ENCODE peak calls at places on chromosomes 2 and 18, in ten cellular contexts. B is GM12891; Q is activated T-cell treated with anti-CD3 and anti-CD28 coated beads for 4 hours; X is activated T-helper 2 cell treated with anti-CD3 and anti-CD28 coated beads, Interferon-gamma antibody, Interleukin-2, Interleukin-4, amounts not matched to agents 10 μg/mL and 5 μg/mL and 100 μg/mL, durations not matched to agents 14 hours and 24 hours and 36 hours; V is mesothelial cell of epicardium; Z is cardiac muscle cell; K is HS-5; U is HT-29; O is SW480; E is fibroblast of the aortic adventitia. L is an unnamed sample.

GRCh38 chr2:42964444-42965081 is 172.2 kb upstream of the HAAO start:
- DNase-seq in K (peak; percentile 78), O (no peak), Z (peak; percentile 16), X (no peak), Q (no peak), E (peak; percentile 99), B (no peak), U (no peak), V (no peak), L (peak; percentile 89)

GRCh38 chr2:240619506-240620148 is 5.7 kb upstream of the GPR35 start:
- DNase-seq in B (no peak), Q (no peak), E (no peak), V (no peak), Z (no peak), O (no peak), X (no peak), K (no peak), U (no peak), L (peak; percentile 18)

GRCh38 chr2:232931636-232932035 is 61.6 kb downstream of the SNORC start:
- DNase-seq in X (no peak), Z (no peak), V (no peak), U (no peak), O (no peak), K (no peak), Q (no peak), B (no peak), E (peak; percentile 75), L (no peak)

GRCh38 chr2:17171446-17172049 is 346.7 kb downstream of the RAD51AP2 start:
- DNase-seq in K (no peak), B (no peak), Q (no peak), E (peak; percentile 15), V (no peak), U (peak; percentile 46), O (peak; percentile 56), Z (peak; percentile 64), X (no peak), L (no peak)

GRCh38 chr2:9217838-9218770 is 11.5 kb downstream of the ASAP2 start:
- DNase-seq in X (no peak), K (no peak), B (no peak), V (no peak), U (no peak), E (no peak), Q (no peak), O (no peak), Z (no peak), L (no peak)

GRCh38 chr2:45184606-45185005 is 175.4 kb upstream of the SIX2 start:
- DNase-seq in X (no peak), Z (no peak), K (peak; percentile 60), E (peak; percentile 75), V (no peak), O (peak; percentile 39), B (no peak), U (no peak), Q (no peak), L (no peak)

GRCh38 chr2:30664761-30665358 is 142.4 kb downstream of the CAPN13 start:
- DNase-seq in B (no peak), E (peak; percentile 93), K (peak; percentile 91), U (no peak), V (no peak), Z (no peak), O (peak; percentile 93), Q (no peak), X (no peak), L (no peak)

GRCh38 chr2:31294230-31294629 is 60.3 kb downstream of the EHD3 start:
- DNase-seq in K (no peak), O (no peak), Z (no peak), E (no peak), Q (no peak), U (no peak), B (no peak), X (no peak), V (no peak), L (no peak)

GRCh38 chr2:154484338-154485099 is 214.0 kb upstream of the KCNJ3 start:
- DNase-seq in E (no peak), U (no peak), Z (no peak), X (no peak), Q (no peak), V (no peak), K (no peak), O (peak; percentile 37), B (no peak), L (no peak)

GRCh38 chr18:12159446-12159845 is 65.8 kb downstream of the ANKRD62 start:
- DNase-seq in U (no peak), K (no peak), Z (no peak), V (no peak), E (no peak), Q (no peak), X (no peak), B (no peak), O (no peak), L (no peak)

GRCh38 chr2:111662039-111662740 is 221.8 kb downstream of the ANAPC1 start:
- DNase-seq in V (no peak), K (peak; percentile 65), Q (no peak), E (peak; percentile 94), X (no peak), Z (no peak), B (no peak), U (no peak), O (no peak), L (no peak)

GRCh38 chr2:175844169-175844568 is 157.9 kb downstream of the LNPK start:
- DNase-seq in E (peak; percentile 61), V (no peak), B (no peak), O (peak; percentile 47), U (no peak), X (no peak), Q (no peak), Z (no peak), K (peak; percentile 83), L (no peak)

GRCh38 chr2:121095257-121096080 is 189.5 kb downstream of the TFCP2L1 start:
- DNase-seq in K (no peak), Q (no peak), E (peak; percentile 54), X (no peak), U (peak; percentile 54), O (peak; percentile 66), V (no peak), Z (peak; percentile 79), B (no peak), L (peak; percentile 71)

GRCh38 chr2:10249798-10250197 is 52.9 kb upstream of the HPCAL1 start:
- DNase-seq in Z (no peak), V (no peak), X (no peak), B (no peak), O (no peak), U (no peak), E (no peak), K (no peak), Q (no peak), L (no peak)

GRCh38 chr2:237497009-237497819 is 10.2 kb downstream of the MLPH start:
- DNase-seq in E (peak; percentile 29), B (no peak), K (no peak), O (no peak), X (no peak), Q (no peak), V (no peak), Z (no peak), U (no peak), L (no peak)

GRCh38 chr18:61972389-61973264 is 79.8 kb upstream of the RNF152 start:
- DNase-seq in Z (no peak), X (no peak), Q (no peak), K (no peak), V (no peak), U (no peak), B (no peak), E (no peak), O (peak; percentile 11), L (no peak)

GRCh38 chr2:156622491-156622890 is 186.3 kb downstream of the GPD2 start:
- DNase-seq in U (no peak), O (no peak), B (no peak), K (no peak), X (no peak), Z (no peak), V (no peak), Q (no peak), E (no peak), L (no peak)

GRCh38 chr2:236668531-236668969 is 98.9 kb downstream of the ACKR3 start:
- DNase-seq in O (no peak), Q (no peak), Z (no peak), U (no peak), B (no peak), K (no peak), E (no peak), X (no peak), V (no peak), L (no peak)

GRCh38 chr2:203062126-203062525 is 47.5 kb downstream of the NBEAL1 start:
- DNase-seq in O (no peak), B (no peak), U (no peak), K (no peak), Z (no peak), Q (no peak), X (no peak), V (no peak), E (no peak), L (no peak)

GRCh38 chr18:34772887-34773286 is 62.8 kb downstream of the DTNA start:
- DNase-seq in E (peak; percentile 21), B (no peak), K (no peak), X (no peak), V (no peak), U (no peak), Q (no peak), O (no peak), Z (no peak), L (no peak)

GRCh38 chr2:118085173-118086023 is 2.9 kb upstream of the INSIG2 start:
- DNase-seq in O (peak; percentile 89), Z (no peak), K (no peak), V (no peak), B (no peak), U (peak; percentile 81), E (no peak), Q (no peak), X (no peak), L (no peak)

GRCh38 chr18:11387880-11388279 is 221.5 kb upstream of the SLC35G4 start:
- DNase-seq in V (no peak), K (no peak), Z (peak; percentile 80), Q (no peak), U (peak; percentile 94), X (no peak), O (peak; percentile 72), E (peak; percentile 39), B (peak; percentile 24), L (peak; percentile 73)

GRCh38 chr2:105977212-105977611 is 216.9 kb downstream of the UXS1 start:
- DNase-seq in U (peak; percentile 74), K (peak; percentile 73), B (no peak), V (no peak), O (peak; percentile 100), Z (no peak), Q (no peak), E (peak; percentile 62), X (no peak), L (no peak)

GRCh38 chr2:33436083-33436482 is 40.4 kb upstream of the RASGRP3 start:
- DNase-seq in Q (no peak), E (no peak), B (no peak), X (no peak), O (no peak), V (no peak), K (no peak), U (no peak), Z (peak; percentile 41), L (no peak)

GRCh38 chr2:109130726-109130995 is 1.7 kb downstream of the SH3RF3 start:
- DNase-seq in E (peak; percentile 13), Q (no peak), V (no peak), U (no peak), X (no peak), O (no peak), B (no peak), K (no peak), Z (no peak), L (no peak)

GRCh38 chr2:219527076-219527394 is 12.8 kb downstream of the ASIC4 start:
- DNase-seq in X (no peak), K (no peak), O (no peak), E (no peak), Z (peak; percentile 67), V (no peak), B (no peak), U (peak; percentile 39), Q (no peak), L (no peak)

L was measured in Right ventricle myocardium superior.